ENCODE peak calls at places on chromosomes 4 and X, in six cellular contexts. Y, I, J, B, F and Z are unnamed samples.

GRCh38 chr4:153822316-153822715 is 33.4 kb upstream of the SFRP2 start:
- DNase-seq in B (no peak), Y (no peak), I (no peak), J (no peak), F (no peak), Z (peak)

GRCh38 chrX:10755477-10756334 is 135.3 kb upstream of the MID1 start:
- DNase-seq in F (no peak), Y (no peak), I (peak), B (peak), J (peak), Z (peak)

GRCh38 chr4:180156684-180157083 is 2086.5 kb upstream of the TENM3 start:
- DNase-seq in J (no peak), I (no peak), B (no peak), F (no peak), Y (no peak), Z (no peak)

GRCh38 chr4:183897193-183897592 is 7.9 kb upstream of the STOX2 start:
- DNase-seq in J (no peak), I (no peak), F (no peak), B (no peak), Y (no peak), Z (no peak)

GRCh38 chr4:39062094-39062493 is at the start of gene KLHL5:
- DNase-seq in Y (no peak), I (peak), F (no peak), J (no peak), B (peak), Z (no peak)

GRCh38 chr4:129037093-129037492 is 56.2 kb downstream of the SCLT1 start:
- DNase-seq in J (no peak), I (no peak), B (no peak), Y (no peak), F (no peak), Z (no peak)

GRCh38 chr4:154658680-154659402 is 46.4 kb upstream of the FGG start:
- DNase-seq in I (no peak), F (no peak), J (no peak), B (no peak), Y (no peak), Z (no peak)

GRCh38 chr4:73867783-73868182 is 1.4 kb upstream of the CXCL1 start:
- DNase-seq in J (no peak), Y (peak), F (no peak), I (peak), B (peak), Z (no peak)

GRCh38 chr4:66169341-66169740 is 499.1 kb upstream of the EPHA5 start:
- DNase-seq in Y (peak), J (peak), B (peak), F (no peak), I (peak), Z (no peak)

GRCh38 chrX:27336466-27337091 is 126.6 kb downstream of the PPP4R3C start:
- DNase-seq in Y (peak), F (peak), B (peak), J (no peak), I (peak), Z (peak)

GRCh38 chr4:174334628-174335027 is 50.9 kb downstream of the CEP44 start:
- DNase-seq in I (no peak), F (no peak), Y (no peak), J (no peak), B (no peak), Z (no peak)

GRCh38 chr4:134906404-134907023 is 704.9 kb upstream of the PABPC4L start:
- DNase-seq in J (peak), Y (peak), B (peak), F (no peak), I (peak), Z (no peak)

GRCh38 chr4:113094802-113095201 is 45.3 kb downstream of the ANK2 start:
- DNase-seq in B (peak), I (peak), J (peak), F (no peak), Y (no peak), Z (peak)

GRCh38 chrX:153902388-153902787 is 2.1 kb upstream of the AVPR2 start:
- DNase-seq in I (no peak), Y (no peak), B (no peak), J (no peak), F (no peak), Z (no peak)

GRCh38 chr4:53981573-53981972 is 82.8 kb downstream of the CHIC2 start:
- DNase-seq in Y (no peak), B (no peak), F (no peak), I (no peak), J (no peak), Z (no peak)

GRCh38 chr4:148834804-148835598 is 392.8 kb upstream of the NR3C2 start:
- DNase-seq in F (no peak), I (peak), J (no peak), Y (no peak), B (peak), Z (peak)

GRCh38 chrX:121161501-121161933 is 114.1 kb downstream of the GLUD2 start:
- DNase-seq in F (no peak), J (no peak), B (peak), Y (no peak), I (no peak), Z (no peak)

GRCh38 chrX:83916525-83916924 is 55.6 kb downstream of the CYLC1 start:
- DNase-seq in Y (peak), I (no peak), F (no peak), B (peak), J (no peak), Z (no peak)

DNA sequence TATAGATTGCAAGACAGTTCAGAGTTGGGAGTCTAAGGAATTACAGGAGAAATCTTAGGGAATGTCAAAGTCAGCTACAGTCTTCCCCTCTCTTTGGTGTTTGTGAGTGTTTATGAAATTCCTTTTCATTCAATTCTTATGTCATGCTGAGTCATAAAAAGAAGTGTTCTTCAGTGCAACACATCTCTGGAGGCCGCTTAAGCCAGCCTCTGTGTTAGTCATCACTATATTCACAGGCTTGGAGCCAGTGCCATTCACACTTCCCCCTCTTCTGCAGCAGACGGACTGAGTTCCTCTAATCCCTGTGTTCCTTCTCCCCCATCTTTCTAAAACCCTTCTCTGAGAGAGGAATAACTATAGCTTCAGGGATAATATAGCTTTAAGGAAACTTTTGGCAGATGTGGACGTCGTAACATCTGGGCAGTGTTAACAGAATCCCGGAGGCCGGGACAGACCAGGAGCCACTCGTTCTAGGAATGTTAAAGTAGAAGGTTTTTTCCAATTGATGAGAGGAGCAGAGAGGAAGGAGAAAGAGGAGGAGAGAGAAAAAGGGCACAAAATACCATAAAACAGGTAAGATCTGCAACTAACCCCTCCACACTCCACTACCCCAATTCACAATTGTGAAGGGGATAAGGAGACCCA is at the start of gene SRPX2:
- DNase-seq in Y (no peak), B (no peak), F (no peak), J (peak), I (peak), Z (peak)
- H3K4me3 ChIP-seq in Y (no peak), B (no peak), F (peak), J (peak), I (peak), Z (peak)

DNA sequence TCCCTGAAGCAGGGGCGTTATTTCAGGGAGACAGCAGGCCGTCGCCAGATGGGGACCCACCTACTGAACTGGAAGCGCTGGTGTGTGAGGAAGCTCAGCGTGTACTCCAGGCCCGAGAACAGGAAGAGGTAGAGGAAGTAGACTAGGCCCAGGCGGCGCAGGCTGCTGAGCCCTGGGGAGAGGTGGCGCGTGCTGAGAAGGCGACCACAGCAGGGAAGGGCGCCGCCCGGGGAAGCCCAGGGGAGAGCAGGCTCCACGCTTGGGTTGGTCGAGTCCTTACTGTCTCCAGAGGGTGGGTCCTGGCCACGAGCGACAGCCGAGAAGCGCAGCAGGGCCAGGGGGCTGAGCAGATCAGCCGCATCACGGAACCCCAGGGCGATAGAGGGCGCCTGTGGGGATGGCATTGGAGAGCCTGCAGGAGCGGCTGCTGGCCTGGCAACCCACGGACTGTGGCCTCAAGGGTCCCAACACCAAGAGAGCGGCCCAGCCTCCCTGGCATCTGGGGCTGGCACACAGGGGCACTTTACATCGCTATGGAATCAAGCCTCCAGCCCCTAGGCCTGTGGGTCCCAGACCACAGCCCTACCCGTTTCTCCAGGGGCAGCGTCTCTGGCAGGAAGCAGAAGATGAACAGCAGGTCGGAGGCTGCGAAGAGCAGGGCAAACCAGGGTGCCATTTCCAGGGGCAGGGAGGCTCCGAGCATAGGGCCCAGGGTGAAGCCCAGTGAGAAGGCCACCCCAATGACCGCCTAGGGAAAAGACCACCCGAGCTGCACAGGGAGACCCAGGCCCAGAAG is 31.2 kb downstream of the NOP14 start:
- DNase-seq in B (peak), F (peak), I (no peak), Y (no peak), J (no peak), Z (no peak)
- TF ChIP-seq CTCF in B (peak), F (peak), I (no peak), Y (peak), J (no peak), Z (no peak)

DNA sequence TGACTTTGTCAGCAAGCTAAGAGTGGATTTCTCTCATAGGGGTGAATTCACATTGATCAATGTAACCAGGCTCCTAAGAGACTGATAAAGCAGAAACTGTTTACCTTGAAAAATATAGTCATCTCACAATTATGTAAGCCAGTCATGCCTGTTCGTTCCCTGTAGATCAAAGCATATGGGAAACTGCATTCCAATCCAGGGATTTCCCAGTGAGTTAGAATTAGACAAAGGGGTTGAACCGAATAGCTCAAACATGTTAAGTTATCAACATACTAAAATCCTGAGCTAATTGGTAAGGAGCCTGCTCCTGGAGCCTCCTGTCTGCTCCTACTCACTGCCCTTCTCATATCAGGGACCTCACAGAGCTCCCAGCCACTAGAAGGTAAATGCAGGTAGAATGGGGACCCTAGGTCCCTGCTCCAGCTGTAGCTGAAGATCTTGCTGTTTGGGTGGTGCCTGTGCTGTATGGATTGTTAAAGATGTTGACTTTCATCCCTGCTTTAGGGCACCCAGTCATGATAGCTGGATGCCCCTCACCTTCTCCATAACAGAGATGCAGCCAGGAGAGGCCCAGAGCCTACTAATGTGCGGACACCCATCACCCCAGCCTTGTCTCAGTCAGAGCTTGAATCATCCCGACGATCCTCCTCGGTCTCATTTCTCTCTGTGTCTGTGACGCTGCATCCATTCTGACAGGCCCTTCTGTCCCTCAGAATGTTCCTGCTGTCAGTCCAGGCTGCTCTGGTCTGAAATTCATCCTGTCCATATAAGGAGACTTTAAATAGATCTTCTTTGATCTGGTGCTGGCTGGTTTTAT is 341.6 kb upstream of the GATB start:
- DNase-seq in B (no peak), F (no peak), J (peak), Y (no peak), I (peak), Z (peak)
- H3K4me3 ChIP-seq in B (no peak), F (no peak), J (no peak), Y (no peak), I (no peak), Z (no peak)

GRCh38 chr4:24912252-24913098 is at the start of gene CCDC149:
- DNase-seq in I (peak), F (peak), B (peak), Y (peak), J (no peak), Z (peak)
- TF ChIP-seq CTCF in I (no peak), F (peak), B (peak), Y (peak), J (peak), Z (no peak)

GRCh38 chr4:1769692-1770091 is 23.4 kb upstream of the FGFR3 start:
- DNase-seq in I (no peak), F (no peak), J (no peak), Y (no peak), B (no peak), Z (no peak)

GRCh38 chr4:1767770-1768366 is 25.2 kb upstream of the FGFR3 start:
- DNase-seq in J (no peak), Y (peak), B (peak), F (no peak), I (peak), Z (peak)

GRCh38 chr4:1767058-1767769 is 25.9 kb upstream of the FGFR3 start:
- DNase-seq in I (no peak), J (no peak), B (peak), Y (peak), F (no peak), Z (no peak)

GRCh38 chr4:1770245-1770644 is 22.8 kb upstream of the FGFR3 start:
- DNase-seq in Y (peak), I (no peak), F (no peak), J (no peak), B (no peak), Z (no peak)

GRCh38 chr4:1768367-1769034 is 24.6 kb upstream of the FGFR3 start:
- DNase-seq in Y (no peak), B (no peak), I (no peak), J (no peak), F (no peak), Z (no peak)
- H3K4me3 ChIP-seq in Y (peak), B (peak), I (no peak), J (no peak), F (no peak), Z (no peak)

DNA sequence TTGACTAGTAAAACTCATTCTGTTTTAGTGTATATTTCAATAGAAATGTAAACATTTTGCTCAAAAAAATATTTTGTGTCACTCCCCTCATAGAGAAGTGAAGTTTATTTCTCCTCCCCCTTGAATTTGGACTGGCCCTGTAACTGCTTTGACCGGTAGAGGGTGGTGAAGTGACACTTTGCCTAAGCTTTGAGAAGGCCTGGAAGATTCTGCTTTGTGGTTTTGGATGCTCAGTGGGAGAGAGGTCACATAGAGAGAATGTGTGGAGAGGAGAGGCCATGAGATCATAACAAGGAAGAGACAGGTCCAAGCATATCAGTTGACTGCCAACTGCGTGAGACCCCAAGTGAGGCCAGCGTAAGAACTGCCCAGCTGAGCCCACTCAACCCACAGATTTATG is 19.1 kb upstream of the ARX start:
- DNase-seq in Y (no peak), F (no peak), J (no peak), B (peak), I (no peak), Z (peak)
- TF ChIP-seq CTCF in Y (no peak), F (no peak), J (peak), B (peak), I (peak), Z (peak)

GRCh38 chrX:143633530-143634372 is 2.1 kb downstream of the SLITRK4 start:
- DNase-seq in J (no peak), B (peak), I (no peak), F (peak), Y (no peak), Z (no peak)

GRCh38 chrX:143632625-143633387 is 3.1 kb downstream of the SLITRK4 start:
- DNase-seq in F (no peak), I (no peak), J (no peak), Y (no peak), B (peak), Z (no peak)

GRCh38 chrX:143634373-143634685 is 1.6 kb downstream of the SLITRK4 start:
- DNase-seq in J (no peak), B (no peak), F (no peak), Y (no peak), I (no peak), Z (no peak)

GRCh38 chrX:143635915-143636314 is at the start of gene SLITRK4:
- DNase-seq in I (no peak), F (no peak), B (peak), Y (no peak), J (no peak), Z (no peak)

GRCh38 chrX:143634701-143635442 is 1.0 kb downstream of the SLITRK4 start:
- DNase-seq in I (no peak), Y (no peak), F (peak), J (no peak), B (peak), Z (no peak)
- H3K4me3 ChIP-seq in I (peak), Y (no peak), F (peak), J (peak), B (peak), Z (no peak)

DNA sequence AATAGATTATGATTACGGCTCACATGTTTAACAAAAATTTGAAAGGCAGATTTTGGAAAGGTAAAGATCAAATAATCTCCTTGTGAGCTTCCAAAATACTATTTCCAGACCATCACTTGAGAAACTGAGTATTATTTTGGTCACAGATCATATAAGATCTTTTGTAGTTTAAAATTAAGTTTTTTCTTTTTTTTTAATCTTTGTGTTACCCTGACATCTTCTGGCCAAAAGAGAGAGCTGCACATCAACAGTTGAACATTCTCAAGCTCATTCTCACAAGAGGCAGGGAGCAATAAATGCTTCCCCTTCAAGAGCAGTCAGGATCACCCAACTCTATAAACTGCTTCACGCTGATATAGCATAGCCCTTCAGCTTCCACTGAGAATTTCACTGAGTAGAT is 15.9 kb downstream of the TMEM192 start:
- DNase-seq in F (no peak), J (no peak), Y (no peak), I (peak), B (peak), Z (peak)
- TF ChIP-seq CTCF in F (peak), J (peak), Y (peak), I (peak), B (peak), Z (peak)

GRCh38 chrX:25015486-25016360 is at the start of gene ARX:
- DNase-seq in B (peak), Y (peak), I (peak), F (peak), J (peak), Z (peak)
- H3K4me3 ChIP-seq in B (peak), Y (peak), I (peak), F (no peak), J (no peak), Z (no peak)

GRCh38 chrX:6095469-6095868 is 133.2 kb downstream of the NLGN4X start:
- DNase-seq in J (no peak), I (no peak), F (no peak), B (peak), Y (peak), Z (no peak)
- TF ChIP-seq CTCF in J (peak), I (no peak), F (no peak), B (peak), Y (peak), Z (no peak)